ENCODE peak calls at places on chromosome 5, in seven cellular contexts. K is body of pancreas, Z is uterus, R is IMR-90, X is testis, G is sigmoid colon, F is A549. U is an unnamed sample. For H3K4me1, the result is how much of the 10 kb centered on the place peaks cover.

GRCh38 chr5:67015577-67016290 is 180.9 kb downstream of the CD180 start:
- DNase-seq in K (no peak), Z (peak), R (peak), X (no peak), G (no peak), F (no peak), U (no peak)

GRCh38 chr5:59296317-59297264 is 596.9 kb downstream of the PDE4D start:
- DNase-seq in K (no peak), Z (no peak), R (peak), X (no peak), G (no peak), F (peak), U (no peak)

GRCh38 chr5:133472829-133473228 is 139.5 kb downstream of the FSTL4 start:
- DNase-seq in K (no peak), Z (no peak), R (no peak), X (no peak), G (no peak), F (no peak), U (no peak)

GRCh38 chr5:169667896-169668674 is 31.0 kb downstream of the DOCK2 start:
- DNase-seq in K (no peak), Z (no peak), R (peak), X (no peak), G (no peak), F (peak), U (no peak)

GRCh38 chr5:135028791-135029467 is 5.1 kb downstream of the PITX1 start:
- DNase-seq in K (no peak), Z (no peak), R (no peak), X (no peak), G (peak), F (no peak), U (no peak)

GRCh38 chr5:42756630-42757601 is at the start of gene CCDC152:
- DNase-seq in K (peak), Z (no peak), R (peak), X (peak), G (no peak), F (no peak), U (no peak)

GRCh38 chr5:52139888-52140580 is 647.7 kb upstream of the ITGA1 start:
- DNase-seq in K (no peak), Z (no peak), R (no peak), X (no peak), G (no peak), F (no peak), U (no peak)

GRCh38 chr5:93967923-93968322 is 226.5 kb upstream of the POU5F2 start:
- DNase-seq in K (no peak), Z (no peak), R (no peak), X (no peak), G (no peak), F (no peak), U (no peak)

GRCh38 chr5:154002093-154002492 is 36.6 kb downstream of the FAM114A2 start:
- DNase-seq in K (no peak), Z (peak), R (peak), X (no peak), G (peak), F (no peak), U (no peak)

GRCh38 chr5:157718529-157718928 is 12.7 kb upstream of the THG1L start:
- DNase-seq in K (no peak), Z (no peak), R (peak), X (no peak), G (no peak), F (peak), U (no peak)

GRCh38 chr5:124797665-124798087 is 51.2 kb upstream of the ZNF608 start:
- DNase-seq in K (no peak), Z (no peak), R (no peak), X (no peak), G (no peak), F (no peak), U (no peak)
- H3K4me1 ChIP-seq in K (under half), Z (under half), R (under half), X (under half), G (under half), F (under half), U (under half)

GRCh38 chr5:174418809-174419522 is 305.4 kb upstream of the MSX2 start:
- DNase-seq in K (no peak), Z (no peak), R (no peak), X (peak), G (no peak), F (peak), U (no peak)
- H3K4me3 ChIP-seq in K (no peak), Z (no peak), R (peak), X (peak), G (peak), F (peak), U (no peak)

DNA sequence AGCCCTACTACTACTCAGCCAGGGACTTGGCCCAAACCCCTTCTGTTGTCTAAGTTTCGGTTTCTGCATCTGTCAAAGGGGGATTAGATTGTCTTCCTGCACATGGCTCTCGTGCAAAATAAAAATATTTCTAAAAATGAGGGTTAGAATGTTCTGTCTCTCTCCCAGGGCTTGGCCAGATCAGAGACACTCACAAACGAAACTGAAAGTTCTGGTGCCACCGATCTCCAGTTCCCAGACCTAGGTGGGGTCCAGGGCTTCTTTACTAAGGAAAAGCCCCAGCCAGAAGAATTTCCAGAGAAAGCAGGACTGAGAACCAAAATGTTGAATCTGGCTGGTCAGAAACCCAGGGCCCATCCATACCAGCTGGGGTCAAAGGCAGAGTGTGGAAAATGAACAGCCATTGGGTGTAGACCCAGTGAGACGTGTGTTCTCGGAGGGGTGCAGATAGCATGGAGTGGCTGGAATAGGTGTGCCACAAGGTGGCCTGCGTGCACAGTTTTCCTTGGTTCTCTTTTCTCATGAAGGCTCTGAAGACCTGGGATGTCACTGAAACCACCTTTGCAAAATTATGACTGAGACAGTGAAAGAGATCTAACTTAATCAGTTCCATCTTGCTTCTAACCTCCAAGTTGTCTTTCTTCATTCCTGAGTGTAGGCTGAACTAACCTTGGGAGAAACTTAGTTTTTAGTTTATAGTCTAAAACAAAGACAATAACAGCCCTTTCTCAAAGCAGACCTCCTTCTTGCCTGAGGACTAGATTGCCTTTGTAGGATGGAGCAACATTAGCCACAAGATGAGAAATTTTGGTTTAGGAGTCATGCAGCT is 2.2 kb upstream of the SLC23A1 start:
- DNase-seq in K (no peak), Z (no peak), R (no peak), X (no peak), G (no peak), F (no peak), U (no peak)
- TF ChIP-seq POLR2A in K (no peak), Z (no peak), R (no peak), X (no peak), G (no peak), F (no peak), U (no peak)

GRCh38 chr5:2169862-2170820 is 287.4 kb upstream of the IRX4 start:
- DNase-seq in K (no peak), Z (no peak), R (no peak), X (peak), G (no peak), F (no peak), U (no peak)
- H3K4me1 ChIP-seq in K (under half), Z (under half), R (under half), X (under half), G (under half), F (under half), U (under half)

DNA sequence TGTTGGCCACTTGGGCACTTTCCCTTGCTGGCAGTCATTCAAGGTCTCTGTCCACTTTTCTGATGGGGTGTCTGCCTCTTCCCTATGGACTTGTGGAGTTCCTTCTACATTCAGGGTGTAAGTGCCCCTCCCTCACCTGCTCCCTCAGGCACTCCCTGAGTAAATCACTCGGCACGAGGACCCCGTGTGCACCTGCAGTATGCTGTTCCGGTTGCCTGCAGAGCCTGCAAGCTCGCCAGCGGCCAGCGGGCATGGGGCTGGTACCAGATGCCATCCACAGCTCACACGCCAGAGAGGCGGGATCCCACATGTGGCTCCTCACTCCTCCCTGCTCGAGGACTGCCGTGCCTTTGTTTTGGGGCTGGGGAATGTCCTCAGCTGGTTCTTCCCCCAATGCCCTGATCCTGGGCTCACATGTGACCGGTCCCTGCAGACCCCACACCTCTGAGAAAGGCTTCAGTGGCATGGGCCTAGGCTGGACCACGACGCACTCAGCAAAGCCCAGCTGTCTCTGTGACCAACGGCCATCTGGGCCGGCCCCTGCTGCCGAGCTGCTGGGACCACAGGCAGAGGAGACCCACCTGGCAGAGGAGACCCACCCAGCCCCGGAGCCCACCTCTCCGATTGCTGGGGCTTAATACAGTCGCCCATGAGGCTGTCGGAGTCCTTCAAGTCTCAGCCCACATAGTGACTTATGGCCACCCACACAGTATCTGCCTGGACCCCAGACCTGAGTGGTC is 46.1 kb upstream of the CLPTM1L start:
- DNase-seq in K (no peak), Z (no peak), R (no peak), X (no peak), G (no peak), F (no peak), U (no peak)
- H3K4me3 ChIP-seq in K (no peak), Z (no peak), R (no peak), X (no peak), G (no peak), F (no peak), U (no peak)

GRCh38 chr5:138466058-138466899 is 1.0 kb downstream of the EGR1 start:
- DNase-seq in K (peak), Z (peak), R (peak), X (no peak), G (no peak), F (no peak), U (peak)
- TF ChIP-seq POLR2A in K (no peak), Z (no peak), R (no peak), X (no peak), G (no peak), F (no peak), U (peak)

GRCh38 chr5:141869514-141869913 is 8.7 kb downstream of the PCDH1 start:
- DNase-seq in K (no peak), Z (no peak), R (no peak), X (no peak), G (no peak), F (no peak), U (no peak)
- H3K4me1 ChIP-seq in K (under half), Z (under half), R (under half), X (under half), G (under half), F (under half), U (under half)

DNA sequence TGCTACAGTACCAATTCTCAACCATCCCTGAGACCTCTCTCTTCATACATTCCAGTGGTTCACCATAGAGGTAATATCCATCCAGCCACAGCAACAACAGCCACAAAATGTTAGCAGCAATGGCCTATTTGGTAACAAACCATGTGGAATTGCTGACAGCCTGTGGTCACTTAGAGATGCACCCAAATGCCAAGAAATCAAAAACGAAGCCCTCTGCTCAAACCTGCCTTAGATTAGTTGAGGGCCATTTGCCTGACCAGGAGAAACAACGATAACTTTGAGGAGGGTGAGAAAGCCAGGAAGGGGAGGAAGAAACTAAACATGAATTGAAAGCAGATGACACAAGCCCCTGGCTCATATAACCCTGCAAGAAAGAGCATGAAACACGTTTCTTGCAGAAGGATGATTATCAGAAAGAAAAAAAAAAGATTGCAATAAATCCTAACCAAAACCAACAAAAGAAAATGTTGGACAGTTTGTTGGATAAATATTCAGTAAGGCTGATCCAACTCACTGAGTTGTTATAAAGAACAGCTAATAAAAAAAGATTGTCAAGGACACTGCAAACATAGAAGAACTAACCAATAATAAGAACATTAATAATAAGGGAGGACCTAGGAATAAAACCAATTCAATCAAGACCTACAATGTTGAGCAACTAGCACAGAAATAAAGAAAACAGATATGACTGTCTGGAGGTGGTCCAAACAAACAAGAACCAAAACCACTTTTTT is 140.5 kb upstream of the SLC30A5 start:
- DNase-seq in K (no peak), Z (peak), R (no peak), X (no peak), G (no peak), F (no peak), U (no peak)
- H3K4me3 ChIP-seq in K (no peak), Z (no peak), R (no peak), X (no peak), G (no peak), F (no peak), U (no peak)